ENCODE peak calls at places on chromosomes 2 and 18, in five cellular contexts. Y is tibial artery, C is NCI-H2171 treated with DMSO at 0.1 percent for 48 hours, Z is hippocampal formation, G is nephron progenitor cell. Q is an unnamed sample.

GRCh38 chr18:13493071-13493470 is 233.3 kb downstream of the FAM210A start:
- DNase-seq in C (no peak), Z (no peak), G (no peak), Y (no peak), Q (no peak)

GRCh38 chr18:11251891-11252270 is 102.5 kb upstream of the PIEZO2 start:
- DNase-seq in C (no peak), Z (no peak), G (no peak), Y (no peak), Q (no peak)

GRCh38 chr2:206004004-206004693 is 81.8 kb downstream of the INO80D start:
- DNase-seq in G (peak; percentile 37), Z (no peak), C (no peak), Y (no peak), Q (peak; percentile 59)

GRCh38 chr2:201254331-201254730 is 6.0 kb upstream of the CASP8 start:
- DNase-seq in Y (no peak), G (no peak), C (no peak), Z (no peak), Q (peak; percentile 53)

GRCh38 chr2:27016801-27017325 is 15.9 kb upstream of the TMEM214 start:
- DNase-seq in Y (peak; percentile 64), Z (peak; percentile 41), G (peak; percentile 60), C (peak; percentile 56), Q (peak; percentile 83)

GRCh38 chr2:73963385-73964120 is 21.2 kb upstream of the TET3 start:
- DNase-seq in Y (no peak), C (no peak), Z (no peak), G (no peak), Q (no peak)

GRCh38 chr2:188291617-188292445 is at the start of gene GULP1:
- DNase-seq in G (peak; percentile 85), Z (peak; percentile 44), C (peak; percentile 8), Y (peak; percentile 87), Q (peak; percentile 77)

GRCh38 chr18:78601349-78601748 is 378.3 kb upstream of the SALL3 start:
- DNase-seq in Y (no peak), Z (no peak), C (no peak), G (no peak), Q (peak; percentile 35)

GRCh38 chr18:8730080-8730827 is 24.9 kb downstream of the MTCL1 start:
- DNase-seq in Y (peak; percentile 66), C (no peak), Z (no peak), G (no peak), Q (no peak)

GRCh38 chr2:69766014-69766413 is 24.1 kb downstream of the ANXA4 start:
- DNase-seq in C (no peak), G (no peak), Y (no peak), Z (no peak), Q (no peak)

Q was measured in iPS-NIHi11.